ENCODE peak calls at places on chromosomes 2 and 18, in nine cellular contexts. C, Z, I, P, R, W, E, U and D are unnamed samples.
A peak's percentile ranks its signal among the peaks of the same experiment; 100 is the strongest.

GRCh38 chr2:196555726-196556125 is 83.8 kb upstream of the CCDC150 start:
- DNase-seq in C (no peak), Z (no peak), I (no peak), P (no peak), R (peak; percentile 51), W (no peak), E (no peak), U (peak; percentile 88), D (no peak)

GRCh38 chr2:214465386-214466146 is 54.7 kb downstream of the VWC2L start:
- DNase-seq in C (no peak), Z (no peak), I (no peak), P (no peak), R (peak; percentile 7), W (no peak), E (peak; percentile 4), U (no peak), D (peak; percentile 43)

GRCh38 chr18:62979172-62979571 is 263.8 kb downstream of the PHLPP1 start:
- DNase-seq in C (peak; percentile 27), Z (no peak), I (no peak), P (no peak), R (no peak), W (peak; percentile 97), E (peak; percentile 40), U (peak; percentile 58), D (peak; percentile 56)

GRCh38 chr2:126714191-126714965 is 58.4 kb downstream of the GYPC start:
- DNase-seq in C (no peak), Z (no peak), I (no peak), P (no peak), R (no peak), W (no peak), E (no peak), U (no peak), D (no peak)

GRCh38 chr2:120037995-120038541 is 25.2 kb downstream of the EPB41L5 start:
- DNase-seq in C (no peak), Z (no peak), I (no peak), P (no peak), R (no peak), W (no peak), E (no peak), U (no peak), D (no peak)

GRCh38 chr2:19632327-19633040 is 269.3 kb downstream of the TTC32 start:
- DNase-seq in C (no peak), Z (no peak), I (no peak), P (peak; percentile 81), R (no peak), W (no peak), E (no peak), U (no peak), D (no peak)

GRCh38 chr2:60706021-60706420 is 50.0 kb upstream of the PAPOLG start:
- DNase-seq in C (no peak), Z (no peak), I (no peak), P (no peak), R (no peak), W (no peak), E (no peak), U (no peak), D (no peak)

GRCh38 chr2:240369725-240370585 is 65.5 kb upstream of the GPC1 start:
- DNase-seq in C (no peak), Z (no peak), I (no peak), P (peak; percentile 86), R (peak; percentile 95), W (no peak), E (peak; percentile 76), U (no peak), D (peak; percentile 80)

GRCh38 chr2:20650880-20651730 is at the start of gene HS1BP3:
- DNase-seq in C (peak; percentile 85), Z (peak; percentile 99), I (peak; percentile 98), P (peak; percentile 92), R (peak; percentile 53), W (peak; percentile 66), E (no peak), U (peak; percentile 87), D (no peak)

GRCh38 chr18:74731097-74731496 is 133.4 kb downstream of the ZNF407 start:
- DNase-seq in C (no peak), Z (no peak), I (no peak), P (no peak), R (peak; percentile 74), W (no peak), E (peak; percentile 45), U (no peak), D (peak; percentile 49)

GRCh38 chr2:169026056-169026455 is 5.1 kb downstream of the ABCB11 start:
- DNase-seq in C (no peak), Z (no peak), I (no peak), P (no peak), R (no peak), W (no peak), E (no peak), U (no peak), D (no peak)

GRCh38 chr2:39128919-39129391 is 8.1 kb upstream of the SOS1 start:
- DNase-seq in C (peak; percentile 67), Z (no peak), I (no peak), P (no peak), R (no peak), W (no peak), E (no peak), U (no peak), D (no peak)

GRCh38 chr2:73685770-73686438 is 43.7 kb upstream of the NAT8 start:
- DNase-seq in C (no peak), Z (no peak), I (no peak), P (no peak), R (peak; percentile 7), W (no peak), E (no peak), U (no peak), D (no peak)

GRCh38 chr2:33451214-33451613 is 25.2 kb upstream of the RASGRP3 start:
- DNase-seq in C (no peak), Z (no peak), I (no peak), P (no peak), R (no peak), W (no peak), E (no peak), U (no peak), D (no peak)

GRCh38 chr2:236946871-236947270 is 138.8 kb upstream of the COPS8 start:
- DNase-seq in C (no peak), Z (no peak), I (no peak), P (peak; percentile 46), R (no peak), W (no peak), E (no peak), U (no peak), D (no peak)

GRCh38 chr2:119108186-119108585 is 50.4 kb downstream of the C1QL2 start:
- DNase-seq in C (no peak), Z (no peak), I (no peak), P (peak; percentile 21), R (no peak), W (no peak), E (no peak), U (no peak), D (no peak)

GRCh38 chr2:239953418-239954061 is 71.6 kb downstream of the NDUFA10 start:
- DNase-seq in C (no peak), Z (no peak), I (peak; percentile 50), P (peak; percentile 93), R (no peak), W (no peak), E (no peak), U (no peak), D (no peak)

GRCh38 chr2:126115975-126116374 is 540.0 kb upstream of the GYPC start:
- DNase-seq in C (no peak), Z (no peak), I (no peak), P (no peak), R (no peak), W (no peak), E (no peak), U (peak; percentile 90), D (no peak)

GRCh38 chr2:53740170-53740569 is 27.4 kb upstream of the CHAC2 start:
- DNase-seq in C (no peak), Z (no peak), I (no peak), P (no peak), R (peak; percentile 40), W (no peak), E (no peak), U (peak; percentile 56), D (no peak)

GRCh38 chr2:59754336-59754735 is 799.1 kb downstream of the BCL11A start:
- DNase-seq in C (no peak), Z (no peak), I (no peak), P (no peak), R (no peak), W (no peak), E (no peak), U (peak; percentile 35), D (no peak)

GRCh38 chr2:23900927-23901322 is 26.0 kb downstream of the ATAD2B start:
- DNase-seq in C (no peak), Z (no peak), I (no peak), P (no peak), R (peak; percentile 74), W (no peak), E (peak; percentile 53), U (no peak), D (peak; percentile 85)

GRCh38 chr2:62511636-62512035 is 5.6 kb upstream of the TMEM17 start:
- DNase-seq in C (no peak), Z (no peak), I (no peak), P (no peak), R (no peak), W (no peak), E (no peak), U (no peak), D (no peak)

GRCh38 chr2:31335921-31336570 is 78.5 kb downstream of the XDH start:
- DNase-seq in C (no peak), Z (no peak), I (no peak), P (no peak), R (peak; percentile 75), W (no peak), E (no peak), U (no peak), D (no peak)

GRCh38 chr2:240464514-240465241 is 29.2 kb downstream of the GPC1 start:
- DNase-seq in C (no peak), Z (no peak), I (peak; percentile 56), P (peak; percentile 53), R (no peak), W (no peak), E (no peak), U (no peak), D (no peak)

GRCh38 chr2:15450808-15451207 is 110.3 kb downstream of the NBAS start:
- DNase-seq in C (no peak), Z (no peak), I (no peak), P (no peak), R (no peak), W (no peak), E (no peak), U (no peak), D (no peak)

GRCh38 chr2:134029478-134029877 is 224.4 kb upstream of the MGAT5 start:
- DNase-seq in C (no peak), Z (no peak), I (no peak), P (no peak), R (no peak), W (no peak), E (no peak), U (no peak), D (no peak)

GRCh38 chr2:156541706-156542105 is 105.5 kb downstream of the GPD2 start:
- DNase-seq in C (no peak), Z (no peak), I (no peak), P (no peak), R (no peak), W (no peak), E (no peak), U (no peak), D (no peak)

GRCh38 chr2:158953926-158954763 is 14.3 kb upstream of the TANC1 start:
- DNase-seq in C (peak; percentile 82), Z (no peak), I (peak; percentile 88), P (peak; percentile 95), R (peak; percentile 73), W (peak; percentile 49), E (no peak), U (peak; percentile 56), D (no peak)

GRCh38 chr18:61738488-61738887 is 154.3 kb downstream of the RNF152 start:
- DNase-seq in C (no peak), Z (no peak), I (no peak), P (no peak), R (peak; percentile 22), W (no peak), E (no peak), U (no peak), D (no peak)